ENCODE peak calls at places on chromosomes 2 and 18, in seven cellular contexts. V is uterus, Q is fibroblast of pulmonary artery, U is type B pancreatic cell, H is AG10803, Y is MCF 10A, B is GM06990. M is an unnamed sample.

GRCh38 chr18:24271381-24272331 is 126.0 kb downstream of the OSBPL1A start:
- DNase-seq in V (peak; percentile 72), Q (peak; percentile 78), U (peak; percentile 84), H (peak; percentile 71), Y (peak; percentile 79), B (peak; percentile 29), M (peak; percentile 90)

GRCh38 chr2:102101097-102101843 is 41.3 kb upstream of the IL1R1 start:
- DNase-seq in V (no peak), Q (no peak), U (no peak), H (no peak), Y (no peak), B (no peak), M (no peak)

GRCh38 chr2:36356990-36357505 is 1.5 kb downstream of the CRIM1 start:
- DNase-seq in V (peak; percentile 30), Q (no peak), U (no peak), H (no peak), Y (peak; percentile 52), B (no peak), M (peak; percentile 61)

GRCh38 chr2:66872056-66872821 is 437.3 kb downstream of the MEIS1 start:
- DNase-seq in V (no peak), Q (peak; percentile 61), U (no peak), H (peak; percentile 38), Y (peak; percentile 34), B (no peak), M (no peak)

GRCh38 chr18:33578371-33579146 is 540 bp downstream of the ASXL3 start:
- DNase-seq in V (peak; percentile 23), Q (no peak), U (peak; percentile 73), H (no peak), Y (no peak), B (no peak), M (peak; percentile 58)

GRCh38 chr2:206642075-206643025 is at the start of gene FAM237A:
- DNase-seq in V (no peak), Q (peak; percentile 80), U (peak; percentile 73), H (peak; percentile 56), Y (peak; percentile 64), B (no peak), M (peak; percentile 84)

GRCh38 chr2:47631840-47632398 is 151.0 kb upstream of the MSH6 start:
- DNase-seq in V (no peak), Q (peak; percentile 45), U (no peak), H (peak; percentile 78), Y (peak; percentile 81), B (no peak), M (peak; percentile 81)

GRCh38 chr2:156116113-156116512 is 216.4 kb downstream of the NR4A2 start:
- DNase-seq in V (no peak), Q (no peak), U (no peak), H (no peak), Y (no peak), B (no peak), M (no peak)

DNA sequence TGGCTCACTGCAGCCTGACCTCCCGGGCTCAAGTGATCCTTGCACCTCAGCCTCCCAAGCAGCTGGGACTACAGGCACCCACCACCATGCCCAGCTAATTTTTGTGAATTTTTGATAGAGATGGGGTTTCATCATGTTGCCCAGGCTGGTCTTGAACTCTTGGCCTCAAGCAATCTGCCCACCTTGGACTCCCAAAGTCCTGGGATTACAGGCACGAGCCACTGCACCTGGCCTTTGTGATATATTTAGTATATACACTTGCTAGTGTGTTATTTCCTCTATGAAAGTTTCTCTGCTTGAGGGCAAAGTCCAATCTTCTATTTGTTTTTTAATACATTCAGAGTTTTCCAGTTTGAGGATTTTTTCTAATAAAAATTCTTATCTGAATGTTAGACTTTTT is 119.3 kb downstream of the GALNT3 start:
- DNase-seq in V (no peak), Q (no peak), U (no peak), H (no peak), Y (no peak), B (no peak), M (no peak)
- TF ChIP-seq CTCF in V (no peak), Q (no peak), U (no peak), H (no peak), Y (no peak), B (no peak), M (no peak)

DNA sequence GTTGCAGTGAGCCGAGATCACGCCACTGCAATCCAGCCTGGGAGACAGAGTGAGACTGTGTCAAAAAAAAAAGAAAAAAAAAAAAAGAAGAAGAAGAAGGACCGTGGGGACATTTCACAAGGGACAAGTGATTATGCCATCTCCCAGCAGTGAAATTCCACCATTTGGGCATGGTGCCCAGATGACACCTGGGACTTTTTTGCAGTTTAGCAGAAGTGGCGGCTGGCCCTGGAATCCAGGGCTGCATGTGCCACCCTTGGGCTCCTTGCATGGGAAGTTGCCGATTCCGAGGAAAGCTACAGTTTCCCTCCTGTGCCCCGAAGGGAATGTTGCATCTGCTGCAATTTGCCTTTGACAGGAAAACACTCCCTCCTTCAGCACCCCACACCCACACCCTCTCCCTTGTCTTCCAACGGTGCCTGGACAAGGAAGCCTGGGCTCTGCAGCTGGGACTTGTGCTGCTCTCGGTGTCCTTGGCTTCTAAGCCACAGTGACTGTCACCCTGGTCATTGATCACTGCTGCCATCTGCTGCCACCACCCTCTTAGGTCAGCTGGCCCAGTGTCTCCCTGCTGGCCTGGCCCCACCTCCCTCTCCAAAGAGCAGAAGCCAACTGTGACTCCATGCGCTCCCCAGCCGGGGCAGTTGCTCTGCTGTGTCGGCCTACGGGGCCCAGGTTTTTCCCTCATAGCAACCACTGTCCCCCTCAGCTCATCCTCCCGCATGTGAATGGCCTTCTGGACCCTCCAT is 56.4 kb upstream of the LRRC30 start:
- DNase-seq in V (no peak), Q (peak; percentile 48), U (peak; percentile 66), H (no peak), Y (no peak), B (no peak), M (peak; percentile 50)
- TF ChIP-seq CTCF in V (no peak), Q (peak; percentile 7), U (peak; percentile 30), H (no peak), Y (no peak), B (no peak), M (peak; percentile 39)

GRCh38 chr2:71277536-71278103 is 50.7 kb upstream of the PAIP2B start:
- DNase-seq in V (no peak), Q (peak; percentile 21), U (no peak), H (peak; percentile 20), Y (peak; percentile 24), B (peak; percentile 3), M (peak; percentile 35)
- TF ChIP-seq CTCF in V (no peak), Q (peak; percentile 12), U (peak; percentile 72), H (peak; percentile 44), Y (peak; percentile 17), B (peak; percentile 40), M (no peak)

GRCh38 chr2:136356111-136357033 is 238.4 kb upstream of the CXCR4 start:
- DNase-seq in V (no peak), Q (no peak), U (no peak), H (no peak), Y (no peak), B (no peak), M (no peak)
- TF ChIP-seq CTCF in V (no peak), Q (no peak), U (no peak), H (no peak), Y (no peak), B (no peak), M (no peak)

GRCh38 chr2:23639406-23639982 is 254.5 kb downstream of the KLHL29 start:
- DNase-seq in V (no peak), Q (no peak), U (no peak), H (no peak), Y (no peak), B (no peak), M (no peak)

GRCh38 chr2:23633966-23634365 is 249.0 kb downstream of the KLHL29 start:
- DNase-seq in V (no peak), Q (no peak), U (no peak), H (no peak), Y (no peak), B (no peak), M (no peak)

GRCh38 chr2:23635666-23636340 is 250.8 kb downstream of the KLHL29 start:
- DNase-seq in V (no peak), Q (no peak), U (no peak), H (peak; percentile 8), Y (no peak), B (no peak), M (no peak)

GRCh38 chr2:23637011-23637778 is 252.2 kb downstream of the KLHL29 start:
- DNase-seq in V (peak; percentile 41), Q (peak; percentile 86), U (no peak), H (peak; percentile 70), Y (no peak), B (no peak), M (peak; percentile 34)

GRCh38 chr2:23636412-23636811 is 251.4 kb downstream of the KLHL29 start:
- DNase-seq in V (no peak), Q (peak; percentile 52), U (no peak), H (peak; percentile 9), Y (no peak), B (no peak), M (no peak)
- TF ChIP-seq CTCF in V (no peak), Q (peak; percentile 40), U (peak; percentile 36), H (peak; percentile 36), Y (no peak), B (peak; percentile 15), M (peak; percentile 14)

M was measured in hepatocyte.